ENCODE peak calls at places on chromosomes 5 and 9, in four cellular contexts. One of them, this sample, is unnamed.

GRCh38 chr9:123710299-123710698 is 219.6 kb downstream of the DENND1A start:
- DNase-seq in esophagus squamous epithelium: no peak
- DNase-seq in heart right ventricle: no peak
- DNase-seq in body of pancreas: no peak
- DNase-seq in this sample: no peak

GRCh38 chr9:16180546-16180945 is 627.7 kb downstream of the CCDC171 start:
- DNase-seq in body of pancreas: no peak
- DNase-seq in heart right ventricle: no peak
- DNase-seq in esophagus squamous epithelium: no peak
- DNase-seq in this sample: no peak

GRCh38 chr9:89685698-89686097 is 80.9 kb downstream of the GADD45G start:
- DNase-seq in body of pancreas: no peak
- DNase-seq in esophagus squamous epithelium: no peak
- DNase-seq in heart right ventricle: no peak
- DNase-seq in this sample: no peak

GRCh38 chr5:130198927-130199326 is 294.7 kb downstream of the CHSY3 start:
- DNase-seq in heart right ventricle: no peak
- DNase-seq in esophagus squamous epithelium: no peak
- DNase-seq in body of pancreas: no peak
- DNase-seq in this sample: no peak

GRCh38 chr9:83070257-83070656 is 7.3 kb upstream of the RASEF start:
- DNase-seq in heart right ventricle: no peak
- DNase-seq in body of pancreas: no peak
- DNase-seq in esophagus squamous epithelium: no peak
- DNase-seq in this sample: no peak

GRCh38 chr9:19431361-19432171 is 22.8 kb downstream of the ACER2 start:
- DNase-seq in heart right ventricle: peak; percentile 73
- DNase-seq in esophagus squamous epithelium: no peak
- DNase-seq in body of pancreas: no peak
- DNase-seq in this sample: peak; percentile 27

GRCh38 chr9:126623314-126623666 is 9.6 kb downstream of the LMX1B start:
- DNase-seq in heart right ventricle: no peak
- DNase-seq in esophagus squamous epithelium: no peak
- DNase-seq in body of pancreas: no peak
- DNase-seq in this sample: no peak

GRCh38 chr5:77993141-77993540 is 217.0 kb upstream of the TBCA start:
- DNase-seq in heart right ventricle: no peak
- DNase-seq in esophagus squamous epithelium: no peak
- DNase-seq in body of pancreas: no peak
- DNase-seq in this sample: no peak

GRCh38 chr9:79568337-79569084 is 3.3 kb upstream of the TLE4 start:
- DNase-seq in body of pancreas: no peak
- DNase-seq in esophagus squamous epithelium: no peak
- DNase-seq in heart right ventricle: no peak
- DNase-seq in this sample: no peak

GRCh38 chr5:33309076-33309475 is 131.7 kb upstream of the TARS1 start:
- DNase-seq in esophagus squamous epithelium: no peak
- DNase-seq in body of pancreas: no peak
- DNase-seq in heart right ventricle: no peak
- DNase-seq in this sample: no peak
- H3K27ac ChIP-seq in esophagus squamous epithelium: no peak overlapping the region
- H3K27ac ChIP-seq in body of pancreas: no peak overlapping the region
- H3K27ac ChIP-seq in heart right ventricle: no peak overlapping the region
- H3K27ac ChIP-seq in this sample: no peak overlapping the region

GRCh38 chr5:169429044-169429443 is 128.1 kb upstream of the SLIT3 start:
- DNase-seq in heart right ventricle: no peak
- DNase-seq in body of pancreas: no peak
- DNase-seq in esophagus squamous epithelium: no peak
- DNase-seq in this sample: no peak
- H3K27ac ChIP-seq in heart right ventricle: no peak overlapping the region
- H3K27ac ChIP-seq in body of pancreas: no peak overlapping the region
- H3K27ac ChIP-seq in esophagus squamous epithelium: no peak overlapping the region
- H3K27ac ChIP-seq in this sample: no peak overlapping the region

DNA sequence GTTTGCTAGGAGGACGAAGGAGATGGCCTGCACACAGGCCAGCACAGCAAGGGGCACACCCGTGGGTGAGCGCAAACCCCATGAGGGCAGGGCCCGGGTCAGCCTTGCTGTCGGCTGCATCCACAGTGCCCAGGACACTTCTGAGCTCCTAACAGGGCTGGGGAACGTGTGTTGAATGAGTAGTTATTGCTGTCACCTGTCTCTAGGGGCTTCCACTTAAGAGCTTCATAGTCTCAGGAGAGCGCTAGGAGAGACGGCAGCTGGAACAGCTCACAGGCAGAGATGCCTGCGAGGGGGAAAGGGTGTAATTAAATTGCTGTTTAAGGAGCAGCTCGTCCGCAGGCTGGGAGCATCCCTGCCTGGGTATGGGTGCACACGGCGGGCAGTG is 91.4 kb upstream of the NEURL1B start:
- DNase-seq in body of pancreas: no peak
- DNase-seq in esophagus squamous epithelium: no peak
- DNase-seq in heart right ventricle: no peak
- DNase-seq in this sample: no peak
- H3K27ac ChIP-seq in body of pancreas: no peak overlapping the region
- H3K27ac ChIP-seq in esophagus squamous epithelium: no peak overlapping the region
- H3K27ac ChIP-seq in heart right ventricle: peak overlapping the region; percentile 43
- H3K27ac ChIP-seq in this sample: no peak overlapping the region

DNA sequence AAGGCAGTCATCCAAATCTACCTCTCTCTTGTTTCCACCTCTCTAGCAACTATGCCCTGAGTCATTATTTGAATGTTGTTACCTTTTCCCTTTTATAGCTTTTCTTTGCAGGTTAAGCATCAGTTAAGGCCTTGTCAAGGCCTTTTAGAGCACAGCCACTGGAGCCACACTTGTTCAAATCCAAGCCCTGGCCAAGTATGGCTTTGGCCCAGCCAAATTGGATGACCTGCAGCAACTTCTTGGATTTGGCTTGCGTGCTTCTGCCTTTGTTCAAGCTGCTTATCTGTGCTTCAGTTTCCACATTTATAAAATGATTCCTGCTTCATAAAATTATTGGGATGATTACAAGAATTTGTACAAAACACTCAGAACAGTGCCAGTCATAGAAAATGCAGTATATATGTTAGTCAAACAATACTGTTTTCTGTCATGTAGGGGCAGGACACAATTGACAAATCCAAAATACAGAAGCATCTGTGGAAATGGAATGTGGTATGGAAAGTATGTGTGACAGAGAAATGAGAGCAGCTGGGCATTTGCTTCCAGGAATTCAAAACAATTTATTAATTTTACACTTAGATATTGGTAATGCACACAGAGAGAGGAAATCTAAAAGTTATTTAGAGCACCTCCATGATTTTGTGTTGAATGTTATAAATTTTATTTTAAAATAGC is 17.9 kb upstream of the RLN1 start:
- DNase-seq in esophagus squamous epithelium: no peak
- DNase-seq in body of pancreas: no peak
- DNase-seq in heart right ventricle: peak; percentile 16
- DNase-seq in this sample: no peak
- H3K27ac ChIP-seq in esophagus squamous epithelium: no peak overlapping the region
- H3K27ac ChIP-seq in body of pancreas: no peak overlapping the region
- H3K27ac ChIP-seq in heart right ventricle: peak overlapping the region; percentile 21
- H3K27ac ChIP-seq in this sample: no peak overlapping the region

GRCh38 chr5:76457685-76458491 is 54.8 kb downstream of the IQGAP2 start:
- DNase-seq in esophagus squamous epithelium: no peak
- DNase-seq in body of pancreas: no peak
- DNase-seq in heart right ventricle: no peak
- DNase-seq in this sample: no peak
- H3K27ac ChIP-seq in esophagus squamous epithelium: no peak overlapping the region
- H3K27ac ChIP-seq in body of pancreas: peak overlapping the region; percentile 9
- H3K27ac ChIP-seq in heart right ventricle: no peak overlapping the region
- H3K27ac ChIP-seq in this sample: peak overlapping the region; percentile 81

DNA sequence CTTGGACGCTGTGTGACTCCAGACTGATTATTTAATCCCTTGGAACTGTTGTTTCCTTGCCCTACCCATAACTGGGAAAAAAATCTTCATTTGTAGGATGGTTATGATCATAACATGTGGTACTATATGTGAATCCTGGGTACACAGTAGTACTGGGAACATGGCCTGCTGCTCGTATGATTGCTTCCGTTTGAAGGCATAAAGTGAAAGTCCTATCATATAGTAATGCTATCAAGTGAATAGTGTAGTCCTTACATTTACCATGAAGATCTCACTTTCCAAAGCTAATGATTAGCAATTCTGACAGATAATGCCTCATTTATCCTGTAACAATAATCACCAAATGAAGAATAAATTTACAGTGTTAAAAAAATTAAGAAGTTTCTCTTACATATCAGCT is 53.2 kb downstream of the MEF2C start:
- DNase-seq in esophagus squamous epithelium: no peak
- DNase-seq in heart right ventricle: no peak
- DNase-seq in body of pancreas: no peak
- DNase-seq in this sample: no peak
- H3K27ac ChIP-seq in esophagus squamous epithelium: peak overlapping the region; percentile 71
- H3K27ac ChIP-seq in heart right ventricle: peak overlapping the region; percentile 90
- H3K27ac ChIP-seq in body of pancreas: no peak overlapping the region
- H3K27ac ChIP-seq in this sample: peak overlapping the region; percentile 69

DNA sequence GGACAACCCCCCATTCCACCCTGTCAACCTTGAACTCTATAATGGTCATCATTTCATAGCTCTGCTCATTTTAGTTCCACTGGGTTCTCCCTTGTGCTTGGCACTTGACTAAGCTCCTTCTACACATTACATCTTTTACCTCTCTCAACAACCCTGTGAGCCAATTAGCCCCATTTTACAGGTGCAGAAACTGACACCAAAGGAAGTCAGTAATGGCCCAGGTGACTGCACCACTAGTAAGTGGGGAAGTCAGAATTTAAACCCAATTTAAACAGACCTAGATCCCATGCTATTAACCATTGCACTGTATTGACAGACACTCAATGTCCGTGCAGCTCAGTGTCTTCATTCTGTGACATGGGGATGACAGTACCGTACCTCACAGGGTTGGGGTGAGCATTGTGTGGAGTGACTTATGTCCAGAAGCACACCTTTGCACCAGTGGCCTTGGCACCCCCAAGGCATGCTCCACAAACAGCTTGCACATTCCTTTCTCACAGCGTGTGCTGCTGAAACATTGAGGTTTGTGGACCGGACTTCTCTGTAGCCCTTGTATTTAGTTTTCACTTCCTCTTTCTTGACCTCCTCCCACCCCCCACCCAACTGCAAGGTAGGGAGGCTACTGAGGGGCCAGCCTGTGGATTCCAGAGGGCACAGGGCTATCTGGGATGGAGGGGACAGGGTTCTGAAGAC is 23.1 kb downstream of the IRF1 start:
- DNase-seq in esophagus squamous epithelium: no peak
- DNase-seq in body of pancreas: no peak
- DNase-seq in heart right ventricle: no peak
- DNase-seq in this sample: no peak
- H3K27ac ChIP-seq in esophagus squamous epithelium: no peak overlapping the region
- H3K27ac ChIP-seq in body of pancreas: no peak overlapping the region
- H3K27ac ChIP-seq in heart right ventricle: peak overlapping the region; percentile 76
- H3K27ac ChIP-seq in this sample: peak overlapping the region; percentile 73

GRCh38 chr5:170553218-170553617 is 49.4 kb downstream of the KCNIP1 start:
- DNase-seq in heart right ventricle: no peak
- DNase-seq in body of pancreas: no peak
- DNase-seq in esophagus squamous epithelium: no peak
- DNase-seq in this sample: no peak
- H3K27ac ChIP-seq in heart right ventricle: peak overlapping the region; percentile 39
- H3K27ac ChIP-seq in body of pancreas: no peak overlapping the region
- H3K27ac ChIP-seq in esophagus squamous epithelium: no peak overlapping the region
- H3K27ac ChIP-seq in this sample: no peak overlapping the region

DNA sequence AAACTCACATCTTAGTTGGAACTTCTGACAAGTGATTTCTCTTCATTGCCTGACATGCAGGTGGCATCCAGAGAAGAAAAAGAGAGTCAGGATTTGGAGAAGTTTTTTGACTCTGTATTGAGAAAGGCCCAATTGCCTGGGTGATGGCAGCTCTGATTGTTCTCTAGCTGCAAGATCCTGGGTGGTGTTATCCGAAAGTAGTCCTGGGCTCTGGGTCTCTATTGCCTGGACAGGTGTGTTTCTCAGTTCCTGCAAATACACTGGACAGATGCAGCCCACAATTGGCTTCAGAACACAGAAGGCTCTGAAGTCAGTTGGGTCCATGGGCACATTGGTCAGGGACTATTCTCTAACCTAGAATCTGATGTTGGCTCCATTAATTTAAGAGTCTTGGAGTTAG is 67.4 kb downstream of the RGS3 start:
- DNase-seq in body of pancreas: no peak
- DNase-seq in esophagus squamous epithelium: no peak
- DNase-seq in heart right ventricle: no peak
- DNase-seq in this sample: no peak
- H3K27ac ChIP-seq in body of pancreas: no peak overlapping the region
- H3K27ac ChIP-seq in esophagus squamous epithelium: no peak overlapping the region
- H3K27ac ChIP-seq in heart right ventricle: no peak overlapping the region
- H3K27ac ChIP-seq in this sample: no peak overlapping the region

DNA sequence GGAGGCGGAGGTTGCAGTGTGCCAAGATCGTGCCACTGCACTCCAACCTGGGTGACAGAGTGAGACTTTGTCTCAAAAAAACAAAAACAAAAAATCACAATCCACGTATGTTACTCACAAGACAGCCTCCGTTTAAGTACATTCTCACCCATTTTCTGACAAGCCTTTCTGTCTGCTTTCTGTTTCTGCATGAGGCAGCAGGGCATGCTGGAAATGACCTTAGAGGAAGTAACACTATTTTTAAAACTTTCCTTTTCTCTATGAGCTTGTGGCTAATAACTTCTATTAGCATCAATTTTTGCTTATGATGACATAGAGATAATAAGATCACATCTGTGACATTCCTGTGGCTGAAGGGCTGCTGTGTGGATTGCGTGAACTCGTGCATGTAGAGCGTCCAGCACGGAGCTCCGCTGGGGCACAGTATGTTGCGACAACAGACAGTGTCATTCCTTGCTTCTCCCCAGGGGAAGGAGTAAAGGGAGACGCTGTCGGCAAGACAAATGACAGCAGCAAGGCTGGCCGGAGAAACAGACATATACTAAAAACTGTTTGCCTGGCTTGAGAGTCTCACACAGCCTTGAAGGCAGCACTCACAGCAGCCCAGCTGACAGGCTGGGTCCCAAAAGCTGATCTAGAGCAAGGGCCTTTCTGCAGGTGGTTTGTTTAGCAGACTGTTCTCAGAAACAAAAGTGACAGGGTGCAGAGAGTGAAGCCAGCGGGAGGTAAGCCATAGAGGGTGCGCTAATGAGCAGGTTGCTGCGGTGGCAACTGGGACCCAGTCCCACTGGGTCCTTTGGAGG is 1.6 kb downstream of the BTNL3 start:
- DNase-seq in esophagus squamous epithelium: no peak
- DNase-seq in body of pancreas: no peak
- DNase-seq in heart right ventricle: no peak
- DNase-seq in this sample: no peak
- H3K27ac ChIP-seq in esophagus squamous epithelium: no peak overlapping the region
- H3K27ac ChIP-seq in body of pancreas: no peak overlapping the region
- H3K27ac ChIP-seq in heart right ventricle: no peak overlapping the region
- H3K27ac ChIP-seq in this sample: no peak overlapping the region

This sample was measured in tibial nerve.